ENCODE peak calls at places on chromosomes 13 and 19, in seven cellular contexts. A is esophagus muscularis mucosa, V is suprapubic skin, K is prostate gland, U is foreskin keratinocyte, C is OCI-LY7, G is astrocyte. D is an unnamed sample.

GRCh38 chr19:46784262-46785053 is 3.9 kb downstream of the SLC1A5 start:
- DNase-seq in K (peak), V (peak), U (peak), C (peak), A (peak), G (peak), D (peak)

GRCh38 chr13:105333416-105333815 is 1202.0 kb downstream of the EFNB2 start:
- DNase-seq in U (no peak), G (peak), V (no peak), K (no peak), C (no peak), A (no peak), D (no peak)

GRCh38 chr19:16660763-16661479 is at the start of gene TMEM38A:
- DNase-seq in G (no peak), A (no peak), C (peak), V (peak), K (peak), U (no peak), D (no peak)

GRCh38 chr13:33285420-33286124 is at the start of gene STARD13:
- DNase-seq in K (peak), U (peak), C (no peak), A (peak), V (peak), G (peak), D (peak)

GRCh38 chr19:54312436-54313362 is at the start of gene LILRA5:
- DNase-seq in C (no peak), G (no peak), U (no peak), V (peak), A (no peak), K (no peak), D (no peak)

GRCh38 chr13:113919761-113920160 is 54.1 kb downstream of the C13orf46 start:
- DNase-seq in A (no peak), U (no peak), K (no peak), G (no peak), V (peak), C (no peak), D (no peak)

GRCh38 chr13:79307866-79308298 is 98.2 kb downstream of the RBM26 start:
- DNase-seq in A (no peak), V (no peak), U (peak), K (no peak), C (peak), G (peak), D (peak)

GRCh38 chr19:28103916-28104315 is 1109.0 kb downstream of the UQCRFS1 start:
- DNase-seq in K (no peak), A (no peak), U (no peak), G (no peak), C (no peak), V (no peak), D (no peak)

GRCh38 chr13:113023217-113023597 is 54.2 kb downstream of the MCF2L start:
- DNase-seq in G (peak), A (no peak), C (no peak), K (no peak), V (no peak), U (no peak), D (no peak)

GRCh38 chr19:32702010-32702409 is 10.4 kb downstream of the NUDT19 start:
- DNase-seq in A (no peak), U (no peak), V (peak), K (no peak), C (no peak), G (no peak), D (no peak)

GRCh38 chr13:23901365-23901764 is 4.1 kb upstream of the C1QTNF9B start:
- DNase-seq in G (peak), V (no peak), U (peak), K (no peak), C (no peak), A (no peak), D (no peak)

GRCh38 chr13:19020988-19021387 is 160.6 kb downstream of the TUBA3C start:
- DNase-seq in U (no peak), K (no peak), A (no peak), C (no peak), V (no peak), G (no peak), D (no peak)

GRCh38 chr13:110702591-110703526 is 3.1 kb downstream of the CARS2 start:
- DNase-seq in A (no peak), G (peak), V (no peak), K (no peak), U (no peak), C (no peak), D (no peak)

GRCh38 chr19:12867120-12868099 is 13.8 kb downstream of the DNASE2 start:
- DNase-seq in V (no peak), U (no peak), K (peak), A (no peak), G (peak), C (peak), D (no peak)

GRCh38 chr19:3690551-3691371 is 9.5 kb downstream of the PIP5K1C start:
- DNase-seq in V (no peak), K (no peak), A (no peak), G (no peak), U (no peak), C (no peak), D (no peak)

GRCh38 chr13:29817604-29818378 is 32.6 kb downstream of the UBL3 start:
- DNase-seq in U (no peak), G (peak), A (no peak), V (no peak), K (no peak), C (peak), D (no peak)
- H3K27ac ChIP-seq in U (no peak), G (no peak), A (no peak), V (no peak), K (no peak), C (no peak), D (no peak)

GRCh38 chr13:26324294-26324693 is 70.4 kb downstream of the CDK8 start:
- DNase-seq in K (no peak), G (no peak), U (no peak), A (no peak), C (no peak), V (no peak), D (no peak)

GRCh38 chr13:26324867-26325266 is 70.9 kb downstream of the CDK8 start:
- DNase-seq in U (no peak), G (peak), A (no peak), C (no peak), K (no peak), V (no peak), D (no peak)

GRCh38 chr13:26323764-26324163 is 69.8 kb downstream of the CDK8 start:
- DNase-seq in C (no peak), A (no peak), V (no peak), G (no peak), K (no peak), U (peak), D (no peak)

GRCh38 chr13:26323127-26323526 is 69.2 kb downstream of the CDK8 start:
- DNase-seq in K (no peak), V (no peak), A (no peak), C (no peak), G (no peak), U (no peak), D (no peak)

DNA sequence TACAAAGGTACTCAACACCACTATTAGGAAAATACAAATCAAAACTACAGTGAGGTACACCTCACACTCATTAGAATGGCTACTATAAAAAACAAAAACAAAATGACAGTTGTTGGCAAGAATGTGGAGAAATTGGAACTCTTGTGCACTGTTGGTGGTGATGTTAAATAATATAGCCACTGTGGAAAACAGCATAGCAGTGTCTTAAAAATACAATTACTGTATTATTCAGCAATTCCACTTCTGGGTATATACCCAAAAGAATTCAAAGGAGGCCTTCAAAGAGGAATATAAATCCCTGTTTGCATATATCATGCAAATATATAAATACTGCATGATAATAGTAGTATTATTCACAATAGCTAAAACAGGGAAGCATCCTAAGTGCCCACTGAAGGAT is 66.8 kb downstream of the CDK8 start:
- DNase-seq in A (no peak), K (no peak), U (no peak), G (no peak), V (no peak), C (no peak), D (no peak)
- H3K27ac ChIP-seq in A (no peak), K (no peak), U (no peak), G (no peak), V (no peak), C (no peak), D (no peak)

GRCh38 chr19:802888-803561 is 5.8 kb downstream of the PTBP1 start:
- DNase-seq in V (no peak), G (no peak), U (no peak), K (no peak), C (no peak), A (no peak), D (no peak)

GRCh38 chr19:803686-804418 is 6.6 kb downstream of the PTBP1 start:
- DNase-seq in V (no peak), U (no peak), K (no peak), G (no peak), C (no peak), A (no peak), D (no peak)

GRCh38 chr19:805600-806550 is 8.6 kb downstream of the PTBP1 start:
- DNase-seq in K (no peak), C (no peak), V (no peak), U (no peak), G (no peak), A (no peak), D (no peak)

GRCh38 chr19:805161-805561 is 7.9 kb downstream of the PTBP1 start:
- DNase-seq in K (no peak), U (no peak), V (no peak), A (no peak), C (no peak), G (no peak), D (no peak)

GRCh38 chr19:804419-805160 is 7.3 kb downstream of the PTBP1 start:
- DNase-seq in U (no peak), A (no peak), C (no peak), V (no peak), G (no peak), K (no peak), D (no peak)
- H3K27ac ChIP-seq in U (no peak), A (no peak), C (no peak), V (no peak), G (no peak), K (no peak), D (no peak)

GRCh38 chr13:42847891-42848663 is 66.7 kb downstream of the FAM216B start:
- DNase-seq in C (no peak), G (no peak), U (no peak), V (no peak), A (no peak), K (no peak), D (no peak)
- H3K27ac ChIP-seq in C (no peak), G (no peak), U (no peak), V (no peak), A (no peak), K (no peak), D (no peak)

DNA sequence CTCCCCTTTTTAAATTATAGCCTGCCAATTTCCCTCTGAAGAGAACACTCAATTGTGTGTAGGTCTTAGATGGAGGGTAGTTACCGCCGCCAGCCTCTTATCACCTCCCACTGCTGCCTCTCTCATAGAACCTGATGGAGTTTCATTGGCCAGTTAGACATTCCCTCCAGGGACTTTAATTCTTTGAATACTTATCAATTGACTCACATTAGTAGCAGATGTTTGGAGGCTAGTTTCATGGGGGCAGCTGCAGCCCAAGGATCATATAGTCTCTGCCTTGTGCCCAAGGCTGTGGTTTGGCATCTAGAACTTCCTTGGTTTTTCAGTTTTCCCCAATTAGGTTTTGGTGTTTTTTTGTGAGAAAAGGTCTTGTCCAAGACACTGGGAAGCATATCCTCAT is 318.9 kb upstream of the HTR2A start:
- DNase-seq in C (no peak), G (peak), U (peak), A (no peak), K (no peak), V (no peak), D (no peak)
- H3K27ac ChIP-seq in C (no peak), G (peak), U (peak), A (no peak), K (no peak), V (no peak), D (peak)

GRCh38 chr13:67147257-67148218 is 82.6 kb downstream of the PCDH9 start:
- DNase-seq in C (no peak), A (no peak), U (peak), K (no peak), V (no peak), G (peak), D (no peak)

GRCh38 chr13:67146523-67147130 is 83.5 kb downstream of the PCDH9 start:
- DNase-seq in A (no peak), G (no peak), C (no peak), V (no peak), K (no peak), U (no peak), D (no peak)

GRCh38 chr13:67145950-67146349 is 84.2 kb downstream of the PCDH9 start:
- DNase-seq in C (no peak), V (no peak), A (no peak), U (no peak), K (no peak), G (no peak), D (no peak)

GRCh38 chr13:67150608-67151007 is 79.5 kb downstream of the PCDH9 start:
- DNase-seq in G (no peak), V (no peak), U (no peak), C (no peak), A (no peak), K (no peak), D (peak)

DNA sequence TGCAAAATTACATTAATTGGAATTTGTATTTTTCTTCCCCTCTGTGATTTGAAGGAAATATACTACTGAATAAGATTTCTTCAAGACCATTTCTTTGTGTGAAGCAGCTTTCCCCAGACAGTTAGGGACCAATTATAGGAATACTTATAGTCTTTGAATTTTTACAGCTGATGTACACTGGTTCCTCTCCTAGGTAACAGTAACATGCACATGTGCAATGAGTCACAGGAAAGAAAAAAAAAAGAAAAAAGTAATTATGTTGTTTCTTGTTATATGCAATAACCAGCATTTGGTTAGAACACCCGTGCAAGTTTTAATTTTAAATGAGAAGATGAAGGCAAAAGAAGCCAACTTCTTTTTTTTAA is 81.9 kb downstream of the PCDH9 start:
- DNase-seq in V (no peak), A (no peak), G (peak), C (no peak), U (peak), K (no peak), D (no peak)
- H3K27ac ChIP-seq in V (no peak), A (peak), G (peak), C (no peak), U (no peak), K (no peak), D (no peak)

GRCh38 chr19:49687150-49687549 is 2.2 kb upstream of the ADM5 start:
- DNase-seq in A (no peak), C (no peak), K (no peak), U (no peak), G (no peak), V (no peak), D (no peak)
- H3K27ac ChIP-seq in A (peak), C (no peak), K (no peak), U (no peak), G (no peak), V (no peak), D (no peak)